ENCODE peak calls at places on chromosomes 5 and 9, in seven cellular contexts. O is colonic mucosa, P is NT2/D1, J is HCT116, G is endothelial cell of umbilical vein, A is endodermal cell, T is mesenchymal stem cell. Z is an unnamed sample. For H3K4me1 and H3K36me3, the result is how much of the 10 kb centered on the place peaks cover.

GRCh38 chr5:168244838-168245555 is 46.4 kb upstream of the WWC1 start:
- DNase-seq in P (no peak), O (no peak), G (no peak), A (no peak), J (no peak), T (no peak), Z (no peak)

GRCh38 chr9:118595719-118596305 is 773.4 kb downstream of the BRINP1 start:
- DNase-seq in A (peak), T (peak), P (peak), O (no peak), J (no peak), G (peak), Z (peak)

GRCh38 chr9:89380437-89381307 is 62.4 kb downstream of the SECISBP2 start:
- DNase-seq in A (no peak), O (no peak), G (no peak), T (peak), P (no peak), J (no peak), Z (no peak)

GRCh38 chr9:133063500-133064231 is 1.9 kb downstream of the CEL start:
- DNase-seq in T (no peak), A (no peak), G (no peak), O (no peak), J (no peak), P (no peak), Z (no peak)

GRCh38 chr9:112174223-112174964 is 703 bp downstream of the SUSD1 start:
- DNase-seq in A (peak), G (peak), O (peak), T (peak), J (no peak), P (no peak), Z (peak)

GRCh38 chr5:179374506-179375235 is 29.4 kb upstream of the ADAMTS2 start:
- DNase-seq in O (no peak), T (no peak), G (no peak), J (no peak), A (no peak), P (no peak), Z (no peak)

GRCh38 chr5:168734119-168734518 is 155.0 kb upstream of the PANK3 start:
- DNase-seq in J (no peak), A (no peak), O (no peak), G (no peak), P (no peak), T (no peak), Z (no peak)

GRCh38 chr5:162607879-162608278 is 540.3 kb downstream of the GABRG2 start:
- DNase-seq in J (no peak), G (no peak), O (no peak), A (peak), T (no peak), P (no peak), Z (no peak)

GRCh38 chr5:180591249-180591887 is at the start of gene SCGB3A1:
- DNase-seq in P (no peak), A (peak), J (no peak), G (no peak), O (no peak), T (no peak), Z (peak)

GRCh38 chr9:27204578-27204977 is 92.4 kb downstream of the EQTN start:
- DNase-seq in P (no peak), G (no peak), O (no peak), T (peak), A (no peak), J (no peak), Z (no peak)

GRCh38 chr9:127179633-127180401 is 57.4 kb upstream of the ANGPTL2 start:
- DNase-seq in J (no peak), G (peak), A (peak), P (no peak), O (peak), T (no peak), Z (no peak)

GRCh38 chr5:126718246-126718868 is 58.6 kb upstream of the LMNB1 start:
- DNase-seq in O (no peak), T (peak), A (peak), G (no peak), J (no peak), P (peak), Z (no peak)

GRCh38 chr5:133531634-133532033 is 80.7 kb downstream of the FSTL4 start:
- DNase-seq in P (no peak), O (no peak), T (no peak), G (no peak), J (no peak), A (no peak), Z (peak)

GRCh38 chr9:79221084-79221483 is 350.7 kb upstream of the TLE4 start:
- DNase-seq in G (peak), A (no peak), T (peak), P (no peak), O (no peak), J (no peak), Z (peak)

GRCh38 chr5:68225188-68225910 is 9.8 kb downstream of the PIK3R1 start:
- DNase-seq in J (no peak), T (peak), O (peak), A (no peak), G (peak), P (no peak), Z (peak)

GRCh38 chr5:78008356-78008967 is 232.3 kb upstream of the TBCA start:
- DNase-seq in O (no peak), J (peak), A (no peak), G (peak), T (peak), P (no peak), Z (peak)

GRCh38 chr5:144191998-144192397 is 21.3 kb downstream of the KCTD16 start:
- DNase-seq in O (no peak), P (no peak), T (peak), A (no peak), J (peak), G (peak), Z (peak)

GRCh38 chr5:137563646-137564474 is 64.7 kb upstream of the SPOCK1 start:
- DNase-seq in P (no peak), G (peak), T (no peak), J (no peak), A (no peak), O (no peak), Z (peak)

GRCh38 chr5:127235136-127235535 is 55.5 kb upstream of the MEGF10 start:
- DNase-seq in O (no peak), J (no peak), P (no peak), G (no peak), A (no peak), T (no peak), Z (no peak)

GRCh38 chr9:109886617-109887016 is 106.6 kb downstream of the PALM2AKAP2 start:
- DNase-seq in T (no peak), J (no peak), O (no peak), G (no peak), A (no peak), P (no peak), Z (no peak)

GRCh38 chr5:60482301-60482700 is 217.7 kb downstream of the DEPDC1B start:
- DNase-seq in T (no peak), A (peak), P (no peak), G (no peak), J (no peak), O (no peak), Z (no peak)

GRCh38 chr5:9361835-9362234 is 184.0 kb downstream of the SEMA5A start:
- DNase-seq in J (peak), O (peak), P (peak), A (peak), T (peak), G (peak), Z (peak)

GRCh38 chr5:156367602-156368001 is 40.6 kb downstream of the SGCD start:
- DNase-seq in G (no peak), A (no peak), P (no peak), T (peak), O (no peak), J (no peak), Z (peak)

GRCh38 chr9:34197756-34198711 is 19.2 kb downstream of the UBAP1 start:
- DNase-seq in G (no peak), P (peak), J (no peak), O (no peak), T (no peak), A (peak), Z (no peak)

GRCh38 chr5:136159457-136159856 is 26.8 kb downstream of the SMAD5 start:
- DNase-seq in J (no peak), G (no peak), P (no peak), O (no peak), T (no peak), A (no peak), Z (peak)

GRCh38 chr9:10251490-10251889 is 361.3 kb downstream of the PTPRD start:
- DNase-seq in T (peak), P (no peak), J (no peak), G (no peak), A (no peak), O (no peak), Z (peak)

GRCh38 chr9:78605029-78605930 is 308.4 kb downstream of the PSAT1 start:
- DNase-seq in G (peak), A (no peak), J (no peak), O (no peak), P (no peak), T (no peak), Z (peak)

GRCh38 chr9:36136894-36137391 is 410 bp downstream of the GLIPR2 start:
- DNase-seq in J (no peak), P (no peak), O (no peak), A (peak), T (no peak), G (no peak), Z (peak)

GRCh38 chr5:128195316-128195715 is 111.8 kb downstream of the SLC12A2 start:
- DNase-seq in T (no peak), J (no peak), G (no peak), P (no peak), O (no peak), A (no peak), Z (no peak)

GRCh38 chr5:76547242-76547890 is 75.8 kb downstream of the F2RL2 start:
- DNase-seq in A (no peak), T (peak), P (no peak), O (peak), G (no peak), J (no peak), Z (peak)

GRCh38 chr5:160805376-160805775 is 46.6 kb downstream of the ATP10B start:
- DNase-seq in G (no peak), J (no peak), T (no peak), P (no peak), O (no peak), A (no peak), Z (no peak)

GRCh38 chr5:72451771-72452505 is 55.3 kb downstream of the ZNF366 start:
- DNase-seq in T (peak), P (peak), A (peak), G (peak), J (no peak), O (peak), Z (peak)

GRCh38 chr9:98792096-98792490 is 4.3 kb downstream of the ANKS6 start:
- DNase-seq in P (no peak), G (no peak), O (no peak), T (no peak), J (no peak), A (no peak), Z (no peak)

GRCh38 chr5:159458217-159458711 is 128.0 kb upstream of the IL12B start:
- DNase-seq in G (no peak), T (no peak), P (no peak), O (no peak), J (no peak), A (peak), Z (no peak)

GRCh38 chr5:181052928-181053759 is 13.1 kb downstream of the BTNL9 start:
- DNase-seq in A (peak), G (no peak), P (no peak), T (no peak), O (no peak), J (no peak), Z (peak)

GRCh38 chr5:123795688-123796087 is 283.7 kb downstream of the CSNK1G3 start:
- DNase-seq in J (no peak), O (no peak), P (no peak), A (no peak), T (peak), G (no peak), Z (no peak)

GRCh38 chr5:173204185-173204979 is 30.6 kb downstream of the NKX2-5 start:
- DNase-seq in G (peak), T (peak), A (no peak), P (no peak), J (peak), O (peak), Z (peak)

GRCh38 chr5:116531635-116532034 is 43.0 kb downstream of the SEMA6A start:
- DNase-seq in A (peak), P (no peak), J (no peak), G (no peak), T (no peak), O (no peak), Z (no peak)

GRCh38 chr5:72441094-72441723 is 66.0 kb downstream of the ZNF366 start:
- DNase-seq in A (no peak), J (no peak), P (no peak), G (no peak), T (no peak), O (no peak), Z (no peak)

DNA sequence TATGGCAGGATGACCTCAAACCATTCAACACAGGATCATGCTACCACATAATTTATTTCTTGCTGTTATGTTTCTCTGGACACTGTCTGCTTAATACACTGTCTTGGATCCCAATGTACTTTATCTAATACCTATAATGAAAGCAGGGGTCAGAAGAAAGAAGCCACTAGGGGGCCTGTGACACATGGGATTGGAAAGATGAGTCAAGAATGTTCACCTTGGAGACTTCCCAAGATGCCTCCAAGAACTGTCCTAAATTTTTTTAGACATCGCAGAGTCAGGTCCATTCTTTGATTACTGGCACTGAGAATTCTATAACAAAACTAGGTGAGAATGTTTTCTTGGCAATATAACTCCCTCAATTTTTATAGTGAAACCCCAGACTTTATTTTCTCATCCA is 305.8 kb upstream of the SMARCA2 start:
- DNase-seq in G (no peak), A (no peak), T (no peak), O (no peak), P (no peak), J (no peak), Z (no peak)
- H3K4me1 ChIP-seq in G (under half), A (under half), T (under half), O (under half), P (under half), J (under half), Z (under half)

GRCh38 chr5:150297934-150298595 is 4.6 kb downstream of the ARSI start:
- DNase-seq in G (no peak), A (no peak), P (no peak), O (no peak), J (no peak), T (no peak), Z (no peak)

GRCh38 chr5:150300496-150301169 is 2.1 kb downstream of the ARSI start:
- DNase-seq in P (no peak), O (no peak), A (peak), G (no peak), J (no peak), T (no peak), Z (no peak)

GRCh38 chr5:150301170-150301505 is 1.6 kb downstream of the ARSI start:
- DNase-seq in A (no peak), P (no peak), J (no peak), O (no peak), G (no peak), T (peak), Z (peak)

GRCh38 chr5:150298701-150299451 is 3.8 kb downstream of the ARSI start:
- DNase-seq in O (no peak), A (no peak), G (no peak), T (peak), P (no peak), J (no peak), Z (peak)

DNA sequence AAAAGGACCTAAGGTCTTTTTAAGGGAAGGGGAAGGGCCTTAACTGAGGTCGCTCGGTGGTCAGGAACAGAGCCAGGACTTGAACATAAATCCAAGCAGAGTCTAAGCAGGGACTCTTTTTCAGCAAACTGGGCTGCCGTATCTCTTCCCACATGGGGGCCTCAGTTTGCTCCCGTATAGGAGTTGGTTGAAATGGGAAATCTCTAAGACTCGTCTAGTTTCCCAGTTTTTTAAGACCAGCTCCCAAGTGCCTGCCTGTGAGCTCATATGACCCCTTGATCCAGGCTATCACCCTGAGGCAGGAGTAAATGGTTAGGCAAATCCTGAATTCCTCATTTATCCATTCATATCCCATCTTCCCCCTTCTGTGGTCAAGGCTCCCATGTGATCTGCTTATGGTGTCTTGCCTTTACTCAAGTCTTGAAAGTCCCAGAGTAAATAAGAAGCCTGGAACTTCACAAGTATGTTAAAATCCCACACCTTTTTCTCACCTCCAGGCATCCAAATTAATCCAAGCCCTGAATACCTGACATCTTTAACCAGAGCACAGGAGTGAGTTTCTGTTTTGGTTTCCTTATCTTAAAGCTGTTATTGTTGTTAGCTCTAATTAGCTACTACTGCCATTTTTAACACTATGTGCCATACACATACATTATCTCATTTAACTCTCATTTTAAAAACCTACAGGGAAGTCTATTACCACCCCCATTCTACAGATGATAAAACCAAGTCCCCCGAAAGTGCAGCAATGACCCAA is 3.0 kb downstream of the ARSI start:
- DNase-seq in P (no peak), O (no peak), J (no peak), G (no peak), A (peak), T (no peak), Z (no peak)
- H3K9ac ChIP-seq in P (no peak), O (no peak), J (no peak), G (no peak), A (peak), T (peak), Z (no peak)

GRCh38 chr5:1075931-1076330 is 35.9 kb downstream of the SLC12A7 start:
- DNase-seq in O (no peak), G (no peak), J (no peak), T (no peak), P (no peak), A (no peak), Z (no peak)

GRCh38 chr5:1076406-1076805 is 35.5 kb downstream of the SLC12A7 start:
- DNase-seq in A (no peak), T (no peak), J (no peak), G (no peak), O (no peak), P (no peak), Z (no peak)

GRCh38 chr5:1077491-1078020 is 34.3 kb downstream of the SLC12A7 start:
- DNase-seq in T (no peak), G (no peak), O (no peak), A (no peak), P (no peak), J (no peak), Z (no peak)

GRCh38 chr5:1078206-1078605 is 33.7 kb downstream of the SLC12A7 start:
- DNase-seq in G (no peak), P (no peak), O (no peak), A (no peak), J (no peak), T (no peak), Z (no peak)

DNA sequence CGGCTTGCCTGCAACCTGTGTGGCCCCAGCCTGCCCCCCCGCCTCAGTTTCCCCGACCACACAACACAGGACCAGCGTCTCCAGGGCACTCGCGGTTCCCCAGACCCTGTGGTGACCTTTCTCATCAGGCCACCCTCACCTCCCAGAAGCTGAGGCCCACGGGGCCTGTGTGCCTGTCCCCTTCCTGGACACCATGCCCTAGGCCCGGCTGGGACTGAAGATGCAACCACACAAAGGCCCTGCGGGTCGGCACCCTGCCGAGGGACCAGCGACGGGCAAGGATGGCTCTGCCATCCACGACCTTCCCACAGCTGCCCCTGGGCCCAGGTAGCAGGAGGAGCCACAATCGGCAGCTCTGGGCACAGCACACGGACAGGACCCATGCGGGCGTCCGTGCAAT is 34.8 kb downstream of the SLC12A7 start:
- DNase-seq in T (no peak), G (no peak), J (no peak), P (no peak), O (no peak), A (no peak), Z (no peak)
- H3K36me3 ChIP-seq in T (under half), G (under half), J (under half), P (half or more), O (under half), A (under half), Z (under half)

DNA sequence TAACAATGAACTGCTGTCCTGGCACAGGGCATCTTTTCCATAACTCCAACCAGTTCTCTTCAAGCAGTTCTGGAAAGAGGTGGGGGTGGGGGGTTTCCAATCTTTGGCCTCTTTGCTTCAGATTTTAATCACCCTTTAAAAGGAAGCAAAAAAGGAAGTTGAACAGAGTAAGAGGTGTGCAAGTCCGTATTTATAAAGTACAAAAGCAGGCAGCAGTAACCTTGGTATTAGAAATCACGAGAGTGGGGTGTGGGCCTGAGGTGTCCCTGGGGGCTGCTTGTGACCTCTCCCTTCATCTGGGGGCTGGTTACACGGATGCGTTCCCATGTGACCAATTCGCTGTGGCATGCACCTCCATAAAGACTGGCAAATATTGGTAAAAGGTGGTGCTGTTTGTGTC is 70.5 kb downstream of the PTCH1 start:
- DNase-seq in P (no peak), T (no peak), G (no peak), J (no peak), O (no peak), A (no peak), Z (no peak)
- H3K4me1 ChIP-seq in P (under half), T (under half), G (under half), J (under half), O (under half), A (under half), Z (under half)

DNA sequence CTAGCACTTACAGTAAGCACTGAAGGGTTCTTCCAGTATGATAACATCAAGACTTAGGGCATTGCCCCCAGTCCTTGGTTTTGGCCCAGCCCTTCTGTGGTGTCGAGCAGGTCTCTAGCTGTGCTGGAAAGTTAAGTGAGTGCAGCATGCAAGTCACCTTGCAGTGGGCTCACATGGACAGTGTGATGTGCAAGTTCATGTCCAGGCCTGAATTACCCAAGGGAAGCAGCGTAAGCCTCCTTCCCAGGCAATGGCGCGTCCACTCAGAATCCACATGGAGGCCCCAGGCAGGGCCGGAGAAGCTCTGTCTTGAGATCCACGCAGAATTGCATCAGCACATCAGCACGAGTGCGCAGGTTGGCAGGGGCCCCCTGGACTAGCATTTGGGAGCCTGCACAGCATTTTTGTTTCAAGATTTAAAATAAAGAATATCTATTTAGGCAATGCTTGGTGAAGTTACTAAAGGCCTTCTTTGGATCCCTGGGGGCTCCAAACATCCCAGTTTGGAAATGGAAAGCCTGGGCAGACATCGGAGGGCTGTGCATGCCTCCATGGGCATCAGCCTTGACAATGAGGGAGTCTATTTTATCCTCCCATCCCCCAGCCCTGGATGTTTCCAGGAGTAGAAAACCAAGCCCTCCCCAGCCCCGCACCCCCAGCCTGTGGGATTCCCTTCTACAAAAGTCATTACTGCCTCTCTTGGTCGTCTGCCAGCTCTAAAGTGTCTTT is 108.3 kb upstream of the ALDH1B1 start:
- DNase-seq in J (no peak), G (no peak), P (no peak), A (no peak), T (no peak), O (no peak), Z (no peak)
- H3K9ac ChIP-seq in J (no peak), G (no peak), P (no peak), A (no peak), T (no peak), O (no peak), Z (no peak)

Z was measured in adipocyte.